ENCODE peak calls at places on chromosome 19, in eight cellular contexts. X is anterior cingulate cortex; N is foreskin fibroblast; S is midbrain; Y is CD8-positive, alpha-beta memory T cell; Q is heart right ventricle; P is nephron progenitor cell; W is caudate nucleus. K is an unnamed sample.

GRCh38 chr19:57712222-57712621 is 3.2 kb upstream of the ZNF154 start:
- DNase-seq in X (no peak), N (no peak), S (no peak), Y (no peak), Q (no peak), P (no peak), W (no peak), K (no peak)

GRCh38 chr19:3471954-3472655 is 8.2 kb downstream of the SMIM24 start:
- DNase-seq in X (no peak), N (peak), S (peak), Y (peak), Q (peak), P (peak), W (no peak), K (no peak)

GRCh38 chr19:4310247-4311121 is 6.1 kb downstream of the FSD1 start:
- DNase-seq in X (no peak), N (no peak), S (no peak), Y (no peak), Q (no peak), P (no peak), W (no peak), K (no peak)

GRCh38 chr19:14686411-14686810 is 3.4 kb upstream of the ZNF333 start:
- DNase-seq in X (no peak), N (peak), S (no peak), Y (peak), Q (no peak), P (no peak), W (no peak), K (no peak)

GRCh38 chr19:7013678-7014077 is 7.6 kb downstream of the MBD3L2B start:
- DNase-seq in X (no peak), N (no peak), S (no peak), Y (no peak), Q (no peak), P (no peak), W (no peak), K (no peak)

GRCh38 chr19:38917921-38918491 is 6.0 kb upstream of the CCER2 start:
- DNase-seq in X (no peak), N (peak), S (no peak), Y (no peak), Q (no peak), P (no peak), W (no peak), K (no peak)

GRCh38 chr19:39347332-39348227 is 5.4 kb downstream of the SAMD4B start:
- DNase-seq in X (no peak), N (no peak), S (no peak), Y (no peak), Q (no peak), P (no peak), W (no peak), K (no peak)

GRCh38 chr19:35908977-35909683 is 1.0 kb upstream of the TYROBP start:
- DNase-seq in X (peak), N (no peak), S (peak), Y (no peak), Q (peak), P (no peak), W (peak), K (no peak)

K was measured in hippocampal formation.